ENCODE peak calls at places on chromosome 6, in ten cellular contexts. S, A, I, T, J, C, B, L, Q and N are unnamed samples.

GRCh38 chr6:166588691-166589333 is 2.3 kb upstream of the RAMACL start:
- DNase-seq in S (peak), A (peak), I (peak), T (peak), J (no peak), C (peak), B (no peak), L (no peak), Q (no peak), N (peak)

GRCh38 chr6:42556462-42556861 is 7.4 kb upstream of the UBR2 start:
- DNase-seq in S (no peak), A (no peak), I (no peak), T (no peak), J (no peak), C (peak), B (no peak), L (no peak), Q (no peak), N (no peak)

GRCh38 chr6:109508166-109508860 is 25.3 kb upstream of the ZBTB24 start:
- DNase-seq in S (no peak), A (no peak), I (no peak), T (peak), J (no peak), C (no peak), B (no peak), L (no peak), Q (no peak), N (no peak)

GRCh38 chr6:111381126-111381525 is 101.9 kb downstream of the REV3L start:
- DNase-seq in S (no peak), A (no peak), I (peak), T (peak), J (no peak), C (no peak), B (no peak), L (no peak), Q (no peak), N (no peak)

GRCh38 chr6:20693466-20694063 is 159.3 kb downstream of the CDKAL1 start:
- DNase-seq in S (no peak), A (no peak), I (peak), T (peak), J (no peak), C (peak), B (no peak), L (no peak), Q (no peak), N (peak)

GRCh38 chr6:140441256-140441655 is 1066.8 kb upstream of the CITED2 start:
- DNase-seq in S (peak), A (no peak), I (peak), T (peak), J (peak), C (peak), B (no peak), L (no peak), Q (no peak), N (peak)

GRCh38 chr6:151054304-151054703 is 185.5 kb upstream of the AKAP12 start:
- DNase-seq in S (no peak), A (no peak), I (no peak), T (no peak), J (no peak), C (no peak), B (no peak), L (no peak), Q (no peak), N (no peak)

GRCh38 chr6:3410385-3411360 is 46.2 kb downstream of the SLC22A23 start:
- DNase-seq in S (peak), A (peak), I (peak), T (peak), J (peak), C (no peak), B (peak), L (peak), Q (peak), N (peak)

GRCh38 chr6:148653138-148653776 is 93.6 kb upstream of the UST start:
- DNase-seq in S (no peak), A (no peak), I (peak), T (peak), J (no peak), C (no peak), B (no peak), L (no peak), Q (no peak), N (no peak)

GRCh38 chr6:125124250-125124777 is 29.3 kb upstream of the TPD52L1 start:
- DNase-seq in S (no peak), A (no peak), I (no peak), T (peak), J (no peak), C (no peak), B (no peak), L (no peak), Q (no peak), N (peak)

GRCh38 chr6:34969662-34970265 is 80.7 kb downstream of the ANKS1A start:
- DNase-seq in S (no peak), A (no peak), I (no peak), T (no peak), J (no peak), C (no peak), B (peak), L (no peak), Q (no peak), N (no peak)

GRCh38 chr6:11139051-11139960 is 27.8 kb upstream of the ERVFRD-1 start:
- DNase-seq in S (no peak), A (peak), I (peak), T (peak), J (no peak), C (no peak), B (no peak), L (no peak), Q (no peak), N (no peak)

GRCh38 chr6:120320481-120321162 is 971.1 kb upstream of the MAN1A1 start:
- DNase-seq in S (no peak), A (no peak), I (no peak), T (no peak), J (no peak), C (no peak), B (no peak), L (no peak), Q (no peak), N (no peak)

GRCh38 chr6:159467473-159468041 is 225.5 kb downstream of the SOD2 start:
- DNase-seq in S (no peak), A (peak), I (peak), T (peak), J (no peak), C (no peak), B (no peak), L (peak), Q (no peak), N (no peak)

GRCh38 chr6:53044572-53044971 is 20.6 kb upstream of the FBXO9 start:
- DNase-seq in S (no peak), A (no peak), I (no peak), T (no peak), J (no peak), C (no peak), B (no peak), L (no peak), Q (no peak), N (no peak)

GRCh38 chr6:36843169-36843568 is 3.9 kb upstream of the CPNE5 start:
- DNase-seq in S (no peak), A (no peak), I (no peak), T (no peak), J (no peak), C (no peak), B (no peak), L (no peak), Q (no peak), N (no peak)

GRCh38 chr6:135936606-135937005 is 85.1 kb downstream of the PDE7B start:
- DNase-seq in S (peak), A (no peak), I (peak), T (peak), J (no peak), C (peak), B (no peak), L (no peak), Q (no peak), N (peak)

GRCh38 chr6:41462980-41463930 is 82.9 kb upstream of the FOXP4 start:
- DNase-seq in S (peak), A (peak), I (peak), T (peak), J (peak), C (peak), B (peak), L (no peak), Q (no peak), N (peak)

GRCh38 chr6:38522322-38522721 is 117.4 kb downstream of the BTBD9 start:
- DNase-seq in S (no peak), A (no peak), I (no peak), T (peak), J (no peak), C (no peak), B (no peak), L (peak), Q (no peak), N (no peak)

GRCh38 chr6:92122746-92123145 is 1296.6 kb downstream of the EPHA7 start:
- DNase-seq in S (peak), A (no peak), I (no peak), T (no peak), J (no peak), C (no peak), B (no peak), L (peak), Q (no peak), N (no peak)

GRCh38 chr6:45420083-45420908 is 42.6 kb upstream of the SUPT3H start:
- DNase-seq in S (no peak), A (no peak), I (peak), T (peak), J (no peak), C (no peak), B (peak), L (no peak), Q (no peak), N (peak)

GRCh38 chr6:43172127-43173007 is 1.3 kb downstream of the SRF start:
- DNase-seq in S (peak), A (peak), I (peak), T (peak), J (peak), C (no peak), B (peak), L (peak), Q (no peak), N (peak)

GRCh38 chr6:43982084-43982625 is 145.1 kb downstream of the MRPL14 start:
- DNase-seq in S (no peak), A (no peak), I (no peak), T (no peak), J (no peak), C (no peak), B (no peak), L (no peak), Q (no peak), N (no peak)

GRCh38 chr6:10180138-10181074 is 234.5 kb downstream of the TFAP2A start:
- DNase-seq in S (no peak), A (no peak), I (no peak), T (no peak), J (no peak), C (no peak), B (no peak), L (no peak), Q (no peak), N (no peak)

GRCh38 chr6:82072771-82073170 is 174.8 kb downstream of the IBTK start:
- DNase-seq in S (peak), A (no peak), I (peak), T (peak), J (no peak), C (peak), B (no peak), L (no peak), Q (no peak), N (peak)